ENCODE peak calls at places on chromosomes 1 and 21, in nine cellular contexts. B, C, O, F, S, A, U, D and E are unnamed samples.

GRCh38 chr1:3708696-3709246 is 43.5 kb upstream of the CCDC27 start:
- DNase-seq in O (no peak), F (no peak), S (no peak), B (no peak), D (no peak), A (no peak), C (no peak), U (no peak), E (no peak)

GRCh38 chr21:40386301-40386911 is 460.6 kb downstream of the DSCAM start:
- DNase-seq in C (no peak), D (no peak), A (no peak), O (peak), S (no peak), B (no peak), U (no peak), F (no peak), E (no peak)

GRCh38 chr21:32572574-32573420 is 12.5 kb downstream of the TCP10L start:
- DNase-seq in F (no peak), S (no peak), U (no peak), O (no peak), D (no peak), C (no peak), B (no peak), A (no peak), E (no peak)

GRCh38 chr1:116895073-116895472 is 14.6 kb upstream of the PTGFRN start:
- DNase-seq in D (no peak), U (no peak), B (no peak), C (no peak), A (no peak), O (no peak), S (no peak), F (no peak), E (no peak)

GRCh38 chr1:199646761-199647160 is 380.7 kb upstream of the NR5A2 start:
- DNase-seq in C (no peak), U (no peak), S (no peak), B (peak), O (no peak), F (no peak), D (no peak), A (no peak), E (no peak)

GRCh38 chr21:33403128-33403785 is at the start of gene IFNGR2:
- DNase-seq in D (no peak), B (peak), O (peak), U (no peak), C (peak), F (peak), A (no peak), S (no peak), E (peak)

GRCh38 chr1:208132287-208132882 is 111.8 kb downstream of the PLXNA2 start:
- DNase-seq in U (peak), F (peak), A (peak), D (no peak), B (peak), S (peak), C (peak), O (peak), E (peak)

GRCh38 chr1:244054924-244055263 is 3.8 kb downstream of the ZBTB18 start:
- DNase-seq in C (no peak), A (no peak), U (no peak), F (no peak), B (no peak), O (no peak), D (no peak), S (no peak), E (peak)

GRCh38 chr21:16588433-16588860 is 858.7 kb downstream of the USP25 start:
- DNase-seq in U (peak), B (peak), C (peak), S (peak), O (no peak), D (peak), A (no peak), F (no peak), E (no peak)

GRCh38 chr1:228541725-228542124 is 54.5 kb downstream of the RNF187 start:
- DNase-seq in F (no peak), O (no peak), B (no peak), D (no peak), C (no peak), S (no peak), U (no peak), A (no peak), E (no peak)

GRCh38 chr21:25456672-25457071 is 150.6 kb downstream of the MRPL39 start:
- DNase-seq in S (no peak), F (no peak), A (no peak), U (no peak), O (no peak), B (no peak), D (no peak), C (no peak), E (peak)

GRCh38 chr1:185291159-185291558 is 25.9 kb downstream of the IVNS1ABP start:
- DNase-seq in U (no peak), B (no peak), D (no peak), F (no peak), O (no peak), C (no peak), A (no peak), S (no peak), E (no peak)

GRCh38 chr1:54815086-54815876 is 14.2 kb upstream of the TTC22 start:
- DNase-seq in C (no peak), U (no peak), S (no peak), B (no peak), D (no peak), A (no peak), O (no peak), F (no peak), E (no peak)

GRCh38 chr1:115436596-115436995 is 98.5 kb upstream of the NGF start:
- DNase-seq in F (no peak), S (no peak), U (no peak), O (no peak), D (no peak), A (no peak), B (no peak), C (no peak), E (no peak)

GRCh38 chr1:75097686-75098085 is 36.5 kb upstream of the LHX8 start:
- DNase-seq in B (peak), O (no peak), S (no peak), D (no peak), F (no peak), C (peak), A (no peak), U (no peak), E (no peak)

GRCh38 chr1:72009756-72010441 is 272.4 kb downstream of the NEGR1 start:
- DNase-seq in C (no peak), S (no peak), O (peak), U (no peak), B (no peak), F (no peak), A (no peak), D (no peak), E (no peak)

GRCh38 chr1:22539510-22540118 is 23.7 kb upstream of the EPHA8 start:
- DNase-seq in F (no peak), B (no peak), A (no peak), O (no peak), U (no peak), S (no peak), C (no peak), D (no peak), E (no peak)

GRCh38 chr1:26156285-26157038 is 2.4 kb upstream of the FAM110D start:
- DNase-seq in O (no peak), C (no peak), D (no peak), A (no peak), B (no peak), U (no peak), S (no peak), F (no peak), E (no peak)

GRCh38 chr1:234772345-234773147 is 162.6 kb upstream of the IRF2BP2 start:
- DNase-seq in C (peak), O (peak), A (peak), U (peak), B (peak), S (peak), D (peak), F (peak), E (peak)

GRCh38 chr21:34790834-34791233 is 122.0 kb downstream of the CLIC6 start:
- DNase-seq in C (no peak), U (no peak), B (no peak), D (no peak), F (no peak), S (no peak), A (no peak), O (no peak), E (no peak)

GRCh38 chr1:217244946-217245345 is 385.9 kb downstream of the GPATCH2 start:
- DNase-seq in U (no peak), D (no peak), F (no peak), C (no peak), B (no peak), O (no peak), A (no peak), S (no peak), E (no peak)

GRCh38 chr1:155002479-155003226 is at the start of gene ZBTB7B:
- DNase-seq in B (peak), U (no peak), D (no peak), C (no peak), O (peak), A (no peak), S (no peak), F (peak), E (peak)

GRCh38 chr21:43916691-43917514 is 51.9 kb downstream of the AGPAT3 start:
- DNase-seq in U (no peak), S (no peak), F (peak), B (peak), A (no peak), O (peak), D (no peak), C (no peak), E (peak)

GRCh38 chr1:116820362-116820761 is 66.1 kb downstream of the CD2 start:
- DNase-seq in O (no peak), D (peak), S (peak), A (no peak), U (no peak), F (no peak), C (peak), B (peak), E (no peak)

GRCh38 chr1:145991799-145992412 is 4.5 kb downstream of the TXNIP start:
- DNase-seq in O (peak), F (no peak), U (no peak), S (no peak), C (no peak), D (no peak), A (no peak), B (peak), E (no peak)

GRCh38 chr1:154960446-154961136 is 991 bp downstream of the PYGO2 start:
- DNase-seq in B (no peak), O (peak), C (no peak), A (no peak), D (no peak), S (no peak), U (no peak), F (no peak), E (no peak)

GRCh38 chr1:200154069-200154767 is 126.7 kb downstream of the NR5A2 start:
- DNase-seq in D (no peak), B (no peak), A (no peak), U (no peak), F (peak), O (peak), S (no peak), C (no peak), E (peak)

GRCh38 chr1:32062867-32063230 is 9.9 kb upstream of the TMEM39B start:
- DNase-seq in S (no peak), U (no peak), B (peak), D (no peak), C (peak), O (no peak), F (no peak), A (no peak), E (no peak)

GRCh38 chr1:182718311-182718710 is 33.9 kb upstream of the RGS8 start:
- DNase-seq in A (no peak), S (no peak), O (no peak), U (no peak), B (no peak), C (no peak), F (no peak), D (no peak), E (no peak)

GRCh38 chr1:220135755-220136154 is 41.8 kb downstream of the IARS2 start:
- DNase-seq in C (no peak), U (no peak), O (no peak), S (no peak), B (no peak), A (no peak), D (no peak), F (no peak), E (no peak)

GRCh38 chr1:43789604-43790288 is 82.4 kb downstream of the ST3GAL3 start:
- DNase-seq in S (no peak), F (no peak), D (no peak), C (no peak), B (no peak), U (no peak), O (peak), A (no peak), E (no peak)

GRCh38 chr1:24928631-24929090 is 1.4 kb downstream of the RUNX3 start:
- DNase-seq in C (no peak), S (no peak), A (no peak), U (no peak), F (no peak), O (peak), D (no peak), B (no peak), E (no peak)

GRCh38 chr1:156096640-156097391 is 14.6 kb upstream of the MEX3A start:
- DNase-seq in D (peak), O (peak), F (peak), U (no peak), A (peak), C (peak), S (no peak), B (peak), E (peak)

GRCh38 chr1:220137006-220137794 is 43.3 kb downstream of the IARS2 start:
- DNase-seq in A (no peak), S (no peak), D (no peak), C (no peak), U (no peak), F (no peak), O (no peak), B (no peak), E (no peak)

GRCh38 chr1:17162941-17163340 is 42.0 kb upstream of the PADI1 start:
- DNase-seq in A (no peak), U (no peak), O (no peak), C (no peak), S (no peak), D (no peak), F (no peak), B (no peak), E (no peak)

GRCh38 chr1:247681288-247681897 is 1.9 kb upstream of the OR13G1 start:
- DNase-seq in D (no peak), A (no peak), F (peak), S (no peak), B (no peak), O (peak), C (peak), U (no peak), E (no peak)

GRCh38 chr1:61839702-61840101 is 97.4 kb downstream of the PATJ start:
- DNase-seq in D (no peak), F (no peak), U (peak), B (peak), O (no peak), A (no peak), C (peak), S (peak), E (no peak)

GRCh38 chr1:108643492-108644333 is 17.2 kb downstream of the HENMT1 start:
- DNase-seq in U (peak), O (peak), F (peak), C (peak), B (peak), S (peak), D (peak), A (no peak), E (no peak)

DNA sequence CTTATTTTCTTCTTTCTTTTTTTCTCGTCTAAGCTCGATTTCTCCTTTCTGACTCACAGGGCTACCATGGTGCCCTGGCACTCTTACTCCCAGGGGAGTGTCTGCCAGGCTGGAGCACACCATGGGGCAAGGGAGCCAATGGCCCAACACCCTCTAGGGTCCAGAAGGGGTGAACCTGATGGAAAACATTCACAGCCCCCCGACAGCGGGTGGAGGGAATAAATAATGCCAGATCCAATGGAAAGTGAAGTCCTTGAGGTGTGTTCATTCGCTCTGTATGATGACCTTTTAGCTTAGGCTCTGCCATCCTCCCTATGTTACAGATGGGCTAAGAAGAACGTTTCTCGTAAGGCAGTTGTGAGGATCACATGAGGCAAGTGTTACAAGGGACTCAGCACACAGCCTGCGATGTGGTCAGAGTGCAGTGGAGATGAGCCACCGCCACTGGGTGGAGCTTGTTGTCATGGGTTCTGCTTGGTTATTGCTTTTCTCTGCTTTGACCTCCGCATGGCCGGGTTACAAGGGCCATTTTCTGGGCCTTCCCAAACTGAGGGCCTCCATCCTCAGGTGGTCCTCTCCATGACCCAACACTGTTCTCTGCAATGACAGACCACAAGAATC is 3.5 kb upstream of the FCMR start:
- DNase-seq in U (no peak), F (peak), A (no peak), O (no peak), D (no peak), S (no peak), C (no peak), B (no peak), E (peak)
- TF ChIP-seq CTCF in U (no peak), F (peak), A (no peak), O (no peak), D (no peak), S (no peak), C (no peak), B (no peak), E (peak)

GRCh38 chr1:165570078-165570477 is 26.3 kb downstream of the LRRC52 start:
- DNase-seq in B (no peak), O (no peak), A (no peak), S (no peak), U (no peak), D (no peak), C (no peak), F (no peak), E (no peak)

GRCh38 chr1:165575700-165576099 is 31.9 kb downstream of the LRRC52 start:
- DNase-seq in O (no peak), U (no peak), B (no peak), F (no peak), S (no peak), C (no peak), A (no peak), D (no peak), E (no peak)

GRCh38 chr1:165573787-165574186 is 30.0 kb downstream of the LRRC52 start:
- DNase-seq in O (no peak), D (no peak), A (no peak), F (no peak), C (no peak), S (no peak), U (no peak), B (no peak), E (no peak)

GRCh38 chr1:165577707-165578106 is 33.9 kb downstream of the LRRC52 start:
- DNase-seq in O (no peak), C (no peak), F (no peak), U (no peak), B (no peak), A (no peak), D (no peak), S (no peak), E (no peak)

GRCh38 chr1:165574295-165574694 is 30.5 kb downstream of the LRRC52 start:
- DNase-seq in B (no peak), A (no peak), O (no peak), C (no peak), S (no peak), F (no peak), D (no peak), U (no peak), E (no peak)
- TF ChIP-seq CTCF in B (no peak), A (no peak), O (no peak), C (no peak), S (no peak), F (no peak), D (no peak), U (no peak), E (no peak)

DNA sequence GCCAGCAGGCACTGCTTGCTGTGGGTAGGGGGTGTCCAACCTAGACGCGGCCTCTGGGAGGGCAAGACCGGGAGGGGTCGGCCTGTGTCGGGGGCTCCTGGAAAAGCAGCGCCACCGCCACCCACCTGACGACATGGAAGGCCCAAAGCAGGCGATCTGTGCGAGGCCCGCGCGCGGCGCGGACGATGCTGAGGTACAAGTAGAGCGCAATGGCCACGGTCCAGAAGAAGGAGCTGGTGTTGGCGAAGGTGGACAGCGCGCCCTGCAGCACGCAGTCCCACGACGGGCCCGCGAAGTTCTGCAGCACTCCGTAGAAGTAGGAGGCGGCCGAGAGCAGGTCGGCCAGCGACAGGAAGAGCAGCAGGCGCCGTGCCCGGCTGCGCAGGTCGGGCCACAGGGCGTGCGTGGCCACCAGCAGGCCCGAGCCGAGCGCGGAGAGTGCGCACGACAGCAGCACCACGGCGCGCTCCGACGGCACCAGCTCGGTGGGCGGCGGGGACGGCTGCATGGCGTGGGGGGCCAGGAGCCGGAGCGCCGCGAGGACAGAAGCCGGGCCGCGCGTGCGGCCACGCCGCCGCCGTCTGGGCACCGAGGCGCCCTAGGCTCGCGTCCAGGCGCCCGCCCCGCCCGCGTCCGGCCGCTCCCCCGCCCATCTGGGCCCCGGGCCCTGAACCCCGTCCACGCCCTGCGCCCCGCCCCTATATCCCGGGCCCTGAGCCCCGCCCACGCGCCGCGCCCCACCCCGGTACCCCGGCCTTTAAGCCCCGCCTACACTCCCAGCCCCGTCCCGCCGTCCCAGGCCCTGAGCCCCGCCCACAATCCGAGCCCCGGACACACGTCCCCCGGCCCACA is at the start of gene GPR157:
- DNase-seq in S (no peak), O (peak), B (peak), C (peak), D (no peak), F (peak), U (no peak), A (peak), E (peak)
- TF ChIP-seq CTCF in S (peak), O (no peak), B (no peak), C (peak), D (peak), F (no peak), U (no peak), A (no peak), E (peak)

DNA sequence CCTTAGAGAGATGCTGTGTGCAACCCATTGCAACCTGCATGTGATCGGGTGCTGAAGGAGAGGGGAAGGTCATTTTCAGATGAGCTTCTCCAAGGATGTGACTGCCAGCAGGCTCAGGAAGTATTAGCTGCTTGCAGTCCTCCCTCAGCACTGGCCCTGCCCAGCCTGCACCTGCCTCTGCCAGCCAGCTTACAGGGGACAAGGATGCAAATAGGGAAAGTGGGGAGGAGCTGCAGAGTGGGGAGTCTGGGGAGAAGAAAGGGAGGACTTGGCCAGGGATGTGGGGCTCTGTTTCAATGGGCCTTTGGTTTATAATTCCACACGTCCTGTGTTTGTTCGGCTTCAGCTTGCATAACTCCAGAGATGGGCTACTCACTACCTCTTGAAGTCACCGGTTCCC is 254.5 kb downstream of the RRAGC start:
- DNase-seq in A (no peak), B (no peak), O (no peak), U (no peak), F (no peak), C (no peak), D (no peak), S (no peak), E (no peak)
- TF ChIP-seq CTCF in A (no peak), B (no peak), O (no peak), U (no peak), F (no peak), C (no peak), D (no peak), S (no peak), E (no peak)